ENCODE peak calls at places on chromosomes 2 and 18, in eight cellular contexts. One of them, this sample, is unnamed.

GRCh38 chr2:9965119-9965822 is 13.8 kb downstream of the GRHL1 start:
- DNase-seq in ovary: no peak
- DNase-seq in body of pancreas: no peak
- DNase-seq in vagina: no peak
- DNase-seq in HCT116: no peak
- DNase-seq in transverse colon: no peak
- DNase-seq in tibial nerve: no peak
- DNase-seq in breast epithelium: no peak
- DNase-seq in this sample: no peak

GRCh38 chr2:70984576-70985282 is 6.3 kb downstream of the ANKRD53 start:
- DNase-seq in transverse colon: peak
- DNase-seq in tibial nerve: no peak
- DNase-seq in vagina: peak
- DNase-seq in body of pancreas: peak
- DNase-seq in breast epithelium: peak
- DNase-seq in HCT116: peak
- DNase-seq in ovary: peak
- DNase-seq in this sample: no peak

GRCh38 chr2:143375376-143375880 is 246.2 kb downstream of the ARHGAP15 start:
- DNase-seq in ovary: no peak
- DNase-seq in HCT116: no peak
- DNase-seq in breast epithelium: no peak
- DNase-seq in tibial nerve: no peak
- DNase-seq in body of pancreas: no peak
- DNase-seq in vagina: no peak
- DNase-seq in transverse colon: no peak
- DNase-seq in this sample: no peak

GRCh38 chr2:55618649-55619055 is 1.2 kb upstream of the PPP4R3B start:
- DNase-seq in body of pancreas: peak
- DNase-seq in vagina: no peak
- DNase-seq in HCT116: peak
- DNase-seq in tibial nerve: no peak
- DNase-seq in breast epithelium: no peak
- DNase-seq in ovary: peak
- DNase-seq in transverse colon: peak
- DNase-seq in this sample: no peak

GRCh38 chr18:9334351-9335254 is at the start of gene TWSG1:
- DNase-seq in vagina: no peak
- DNase-seq in tibial nerve: peak
- DNase-seq in HCT116: peak
- DNase-seq in breast epithelium: peak
- DNase-seq in body of pancreas: peak
- DNase-seq in ovary: peak
- DNase-seq in transverse colon: peak
- DNase-seq in this sample: peak

GRCh38 chr18:43422483-43422882 is 145.2 kb upstream of the SYT4 start:
- DNase-seq in vagina: no peak
- DNase-seq in breast epithelium: no peak
- DNase-seq in tibial nerve: no peak
- DNase-seq in HCT116: no peak
- DNase-seq in ovary: no peak
- DNase-seq in body of pancreas: no peak
- DNase-seq in transverse colon: no peak
- DNase-seq in this sample: no peak

GRCh38 chr18:75586576-75586975 is 159.1 kb upstream of the SMIM21 start:
- DNase-seq in body of pancreas: no peak
- DNase-seq in breast epithelium: no peak
- DNase-seq in vagina: no peak
- DNase-seq in tibial nerve: no peak
- DNase-seq in transverse colon: no peak
- DNase-seq in HCT116: no peak
- DNase-seq in ovary: no peak
- DNase-seq in this sample: no peak

GRCh38 chr2:179518891-179519290 is 254.3 kb upstream of the SESTD1 start:
- DNase-seq in vagina: no peak
- DNase-seq in HCT116: no peak
- DNase-seq in tibial nerve: no peak
- DNase-seq in breast epithelium: no peak
- DNase-seq in body of pancreas: no peak
- DNase-seq in transverse colon: no peak
- DNase-seq in ovary: no peak
- DNase-seq in this sample: no peak

GRCh38 chr18:25544872-25545271 is 192.9 kb upstream of the ZNF521 start:
- DNase-seq in tibial nerve: no peak
- DNase-seq in HCT116: no peak
- DNase-seq in transverse colon: no peak
- DNase-seq in body of pancreas: no peak
- DNase-seq in vagina: no peak
- DNase-seq in ovary: no peak
- DNase-seq in breast epithelium: no peak
- DNase-seq in this sample: no peak

GRCh38 chr2:150832686-150833085 is 345.2 kb upstream of the RND3 start:
- DNase-seq in breast epithelium: no peak
- DNase-seq in HCT116: no peak
- DNase-seq in transverse colon: no peak
- DNase-seq in ovary: no peak
- DNase-seq in body of pancreas: no peak
- DNase-seq in tibial nerve: no peak
- DNase-seq in vagina: no peak
- DNase-seq in this sample: no peak

GRCh38 chr18:62505669-62506494 is 16.9 kb upstream of the ZCCHC2 start:
- DNase-seq in tibial nerve: no peak
- DNase-seq in breast epithelium: no peak
- DNase-seq in vagina: no peak
- DNase-seq in HCT116: no peak
- DNase-seq in body of pancreas: no peak
- DNase-seq in transverse colon: no peak
- DNase-seq in ovary: no peak
- DNase-seq in this sample: no peak

GRCh38 chr18:51195086-51195601 is 2.3 kb downstream of the MEX3C start:
- DNase-seq in body of pancreas: no peak
- DNase-seq in ovary: no peak
- DNase-seq in transverse colon: no peak
- DNase-seq in tibial nerve: no peak
- DNase-seq in vagina: no peak
- DNase-seq in breast epithelium: no peak
- DNase-seq in HCT116: no peak
- DNase-seq in this sample: no peak

GRCh38 chr2:178448968-178449661 is 1.9 kb downstream of the PRKRA start:
- DNase-seq in ovary: no peak
- DNase-seq in vagina: no peak
- DNase-seq in HCT116: no peak
- DNase-seq in tibial nerve: no peak
- DNase-seq in transverse colon: no peak
- DNase-seq in body of pancreas: no peak
- DNase-seq in breast epithelium: no peak
- DNase-seq in this sample: no peak

GRCh38 chr18:23103449-23103848 is 31.8 kb upstream of the CABLES1 start:
- DNase-seq in ovary: no peak
- DNase-seq in HCT116: no peak
- DNase-seq in tibial nerve: no peak
- DNase-seq in breast epithelium: no peak
- DNase-seq in body of pancreas: no peak
- DNase-seq in vagina: no peak
- DNase-seq in transverse colon: no peak
- DNase-seq in this sample: no peak

GRCh38 chr2:174681983-174682577 is 82.2 kb downstream of the CHRNA1 start:
- DNase-seq in HCT116: no peak
- DNase-seq in transverse colon: peak
- DNase-seq in breast epithelium: no peak
- DNase-seq in ovary: peak
- DNase-seq in body of pancreas: peak
- DNase-seq in tibial nerve: no peak
- DNase-seq in vagina: no peak
- DNase-seq in this sample: peak

GRCh38 chr2:117523267-117523666 is 291.2 kb upstream of the DDX18 start:
- DNase-seq in ovary: peak
- DNase-seq in breast epithelium: peak
- DNase-seq in body of pancreas: peak
- DNase-seq in tibial nerve: peak
- DNase-seq in transverse colon: peak
- DNase-seq in vagina: no peak
- DNase-seq in HCT116: no peak
- DNase-seq in this sample: no peak

GRCh38 chr2:240437861-240438809 is 2.7 kb downstream of the GPC1 start:
- DNase-seq in transverse colon: peak
- DNase-seq in body of pancreas: peak
- DNase-seq in vagina: no peak
- DNase-seq in ovary: peak
- DNase-seq in HCT116: peak
- DNase-seq in tibial nerve: no peak
- DNase-seq in breast epithelium: no peak
- DNase-seq in this sample: peak

GRCh38 chr2:12087671-12088380 is 341.4 kb downstream of the LPIN1 start:
- DNase-seq in transverse colon: no peak
- DNase-seq in HCT116: no peak
- DNase-seq in body of pancreas: no peak
- DNase-seq in breast epithelium: no peak
- DNase-seq in tibial nerve: no peak
- DNase-seq in vagina: no peak
- DNase-seq in ovary: no peak
- DNase-seq in this sample: no peak

GRCh38 chr2:25671622-25672021 is 1.8 kb downstream of the DTNB start:
- DNase-seq in vagina: no peak
- DNase-seq in ovary: no peak
- DNase-seq in transverse colon: no peak
- DNase-seq in body of pancreas: peak
- DNase-seq in tibial nerve: no peak
- DNase-seq in breast epithelium: no peak
- DNase-seq in HCT116: no peak
- DNase-seq in this sample: no peak
- TF ChIP-seq POLR2A in vagina: no peak
- TF ChIP-seq POLR2A in ovary: no peak
- TF ChIP-seq POLR2A in transverse colon: no peak
- TF ChIP-seq POLR2A in body of pancreas: no peak
- TF ChIP-seq POLR2A in tibial nerve: no peak
- TF ChIP-seq POLR2A in breast epithelium: no peak
- TF ChIP-seq POLR2A in HCT116: no peak
- TF ChIP-seq POLR2A in this sample: no peak

DNA sequence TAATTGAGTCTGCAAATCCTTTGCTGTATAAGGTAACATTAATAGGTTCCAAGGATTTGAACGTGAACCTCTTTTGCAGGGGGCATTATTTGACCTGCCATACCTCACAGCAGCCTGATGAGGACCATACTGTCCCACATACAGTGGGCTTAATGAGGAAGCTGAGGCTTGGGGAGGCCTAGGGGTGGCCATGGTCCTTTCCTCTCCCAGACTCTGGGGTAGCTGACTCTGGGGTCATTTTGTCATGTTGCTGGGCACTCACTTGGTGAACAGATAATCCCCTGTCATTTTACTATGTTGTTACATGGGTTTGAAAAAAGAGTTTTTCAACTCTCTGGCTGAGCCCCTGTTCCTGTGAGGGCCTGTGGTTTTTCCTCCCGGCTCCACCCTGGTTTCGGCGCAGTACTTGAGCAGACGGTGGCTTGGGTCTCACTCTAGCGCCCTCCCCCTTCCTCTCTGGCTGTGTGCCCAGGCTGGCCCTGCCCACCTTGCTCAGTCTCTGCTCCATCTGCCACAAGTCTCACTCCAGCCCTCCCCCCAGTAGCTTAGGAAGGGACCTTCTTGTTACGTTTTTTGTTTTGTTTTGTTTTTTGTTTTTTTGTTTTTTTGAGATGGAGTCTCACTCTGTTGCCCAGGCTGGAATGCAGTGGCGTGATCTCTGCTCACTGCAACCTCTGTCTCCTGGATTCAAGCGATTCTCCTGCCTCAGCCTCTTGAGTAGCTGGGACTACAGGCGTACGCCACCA is 21.0 kb downstream of the INPP4A start:
- DNase-seq in transverse colon: peak
- DNase-seq in vagina: no peak
- DNase-seq in tibial nerve: no peak
- DNase-seq in body of pancreas: peak
- DNase-seq in ovary: no peak
- DNase-seq in HCT116: no peak
- DNase-seq in breast epithelium: no peak
- DNase-seq in this sample: no peak
- TF ChIP-seq POLR2A in transverse colon: no peak
- TF ChIP-seq POLR2A in vagina: no peak
- TF ChIP-seq POLR2A in tibial nerve: no peak
- TF ChIP-seq POLR2A in body of pancreas: no peak
- TF ChIP-seq POLR2A in ovary: no peak
- TF ChIP-seq POLR2A in HCT116: no peak
- TF ChIP-seq POLR2A in breast epithelium: no peak
- TF ChIP-seq POLR2A in this sample: no peak

GRCh38 chr2:65129613-65130439 is at the start of gene RAB1A:
- DNase-seq in transverse colon: peak
- DNase-seq in breast epithelium: peak
- DNase-seq in vagina: peak
- DNase-seq in HCT116: peak
- DNase-seq in body of pancreas: peak
- DNase-seq in ovary: peak
- DNase-seq in tibial nerve: peak
- DNase-seq in this sample: peak
- TF ChIP-seq POLR2A in transverse colon: peak
- TF ChIP-seq POLR2A in breast epithelium: peak
- TF ChIP-seq POLR2A in vagina: peak
- TF ChIP-seq POLR2A in HCT116: peak
- TF ChIP-seq POLR2A in body of pancreas: peak
- TF ChIP-seq POLR2A in ovary: peak
- TF ChIP-seq POLR2A in tibial nerve: peak
- TF ChIP-seq POLR2A in this sample: peak

GRCh38 chr2:135874966-135875365 is 1.3 kb downstream of the MCM6 start:
- DNase-seq in breast epithelium: no peak
- DNase-seq in ovary: no peak
- DNase-seq in body of pancreas: no peak
- DNase-seq in tibial nerve: no peak
- DNase-seq in transverse colon: no peak
- DNase-seq in HCT116: no peak
- DNase-seq in vagina: no peak
- DNase-seq in this sample: no peak

GRCh38 chr2:135876066-135876711 is at the start of gene MCM6:
- DNase-seq in breast epithelium: peak
- DNase-seq in HCT116: peak
- DNase-seq in transverse colon: peak
- DNase-seq in tibial nerve: peak
- DNase-seq in vagina: no peak
- DNase-seq in ovary: peak
- DNase-seq in body of pancreas: peak
- DNase-seq in this sample: peak

GRCh38 chr2:135870571-135870970 is 5.7 kb downstream of the MCM6 start:
- DNase-seq in vagina: no peak
- DNase-seq in HCT116: no peak
- DNase-seq in tibial nerve: no peak
- DNase-seq in transverse colon: no peak
- DNase-seq in body of pancreas: no peak
- DNase-seq in ovary: no peak
- DNase-seq in breast epithelium: no peak
- DNase-seq in this sample: no peak

DNA sequence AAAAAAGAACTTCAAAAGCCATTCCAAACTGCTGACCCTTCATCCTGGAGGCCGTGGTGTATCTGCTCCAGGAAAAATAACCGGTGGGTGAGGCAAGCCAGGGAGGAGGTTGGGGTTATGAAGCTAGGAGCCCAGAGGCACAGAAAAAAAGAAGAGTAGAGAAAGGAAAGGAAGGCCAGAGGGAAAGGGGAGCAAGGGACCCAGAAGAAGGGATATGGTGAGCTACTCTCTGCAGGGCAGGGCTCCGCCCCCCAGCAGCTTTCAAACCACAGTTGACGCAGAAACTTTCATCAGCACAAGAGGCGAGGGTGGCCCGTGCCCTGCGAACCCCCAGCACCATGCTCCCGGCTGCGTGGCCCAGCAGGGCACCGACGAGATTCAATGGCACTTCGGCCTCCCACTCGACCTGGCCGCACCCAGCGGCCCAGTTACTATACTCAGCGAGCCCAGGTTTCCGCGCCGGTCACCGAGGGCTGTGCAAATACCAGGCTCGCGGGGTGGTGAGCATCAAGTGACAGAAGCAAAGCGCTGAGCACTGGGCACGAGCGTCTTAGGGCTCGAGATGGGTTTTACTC is 665 bp downstream of the MCM6 start:
- DNase-seq in HCT116: no peak
- DNase-seq in breast epithelium: peak
- DNase-seq in ovary: peak
- DNase-seq in vagina: peak
- DNase-seq in body of pancreas: peak
- DNase-seq in tibial nerve: peak
- DNase-seq in transverse colon: peak
- DNase-seq in this sample: peak
- TF ChIP-seq POLR2A in HCT116: no peak
- TF ChIP-seq POLR2A in breast epithelium: no peak
- TF ChIP-seq POLR2A in ovary: no peak
- TF ChIP-seq POLR2A in vagina: no peak
- TF ChIP-seq POLR2A in body of pancreas: no peak
- TF ChIP-seq POLR2A in tibial nerve: peak
- TF ChIP-seq POLR2A in transverse colon: no peak
- TF ChIP-seq POLR2A in this sample: peak